ENCODE peak calls at places on chromosomes 11 and 22, in four cellular contexts. S is left lung, U is heart right ventricle, C is heart left ventricle. N is an unnamed sample. For H3K4me1, the result is how much of the 10 kb centered on the place peaks cover.

GRCh38 chr22:23036684-23037428 is 33.5 kb upstream of the GNAZ start:
- ATAC-seq in S (no peak), U (peak), C (peak), N (no peak)

GRCh38 chr11:64906314-64906635 is 10.7 kb downstream of the ATG2A start:
- ATAC-seq in S (no peak), U (no peak), C (no peak), N (no peak)

GRCh38 chr11:1573077-1573846 is 1.2 kb upstream of the DUSP8 start:
- ATAC-seq in S (peak), U (no peak), C (peak), N (no peak)

GRCh38 chr11:12134239-12134590 is 23.8 kb downstream of the MICAL2 start:
- ATAC-seq in S (peak), U (no peak), C (no peak), N (no peak)

GRCh38 chr11:134120921-134121526 is 52.2 kb downstream of the JAM3 start:
- ATAC-seq in S (peak), U (peak), C (peak), N (peak)

GRCh38 chr11:69812256-69812655 is 7.0 kb downstream of the FGF3 start:
- ATAC-seq in S (no peak), U (no peak), C (no peak), N (no peak)

GRCh38 chr22:21759133-21759532 is 23.5 kb upstream of the YPEL1 start:
- ATAC-seq in S (no peak), U (no peak), C (no peak), N (no peak)

GRCh38 chr11:59012942-59013256 is 73.2 kb upstream of the GLYATL1B start:
- ATAC-seq in S (peak), U (no peak), C (no peak), N (no peak)

GRCh38 chr11:12723410-12724297 is 49.4 kb downstream of the TEAD1 start:
- ATAC-seq in S (peak), U (no peak), C (no peak), N (no peak)

GRCh38 chr11:45859661-45860140 is 12.4 kb downstream of the CRY2 start:
- ATAC-seq in S (peak), U (peak), C (peak), N (peak)

GRCh38 chr22:44706488-44706887 is 4.5 kb downstream of the PRR5 start:
- ATAC-seq in S (no peak), U (no peak), C (no peak), N (no peak)
- H3K4me1 ChIP-seq in S (under half), U (under half), C (under half), N (under half)

GRCh38 chr22:37726240-37726887 is 29.5 kb downstream of the TRIOBP start:
- ATAC-seq in S (no peak), U (no peak), C (no peak), N (no peak)
- TF ChIP-seq CTCF in S (no peak), U (peak), C (no peak), N (no peak)

GRCh38 chr11:6481924-6482275 is 599 bp downstream of the TIMM10B start:
- ATAC-seq in S (peak), U (no peak), C (peak), N (no peak)

GRCh38 chr11:6480299-6480914 is 724 bp downstream of the ARFIP2 start:
- ATAC-seq in S (no peak), U (no peak), C (no peak), N (no peak)

GRCh38 chr11:6483015-6483414 is 1.7 kb downstream of the TIMM10B start:
- ATAC-seq in S (no peak), U (no peak), C (no peak), N (no peak)

GRCh38 chr11:6482431-6482830 is 1.1 kb downstream of the TIMM10B start:
- ATAC-seq in S (no peak), U (no peak), C (no peak), N (no peak)

GRCh38 chr11:6481012-6481923 is at the start of the genes ARFIP2 and TIMM10B:
- ATAC-seq in S (peak), U (peak), C (peak), N (peak)
- H3K4me1 ChIP-seq in S (under half), U (under half), C (under half), N (under half)

DNA sequence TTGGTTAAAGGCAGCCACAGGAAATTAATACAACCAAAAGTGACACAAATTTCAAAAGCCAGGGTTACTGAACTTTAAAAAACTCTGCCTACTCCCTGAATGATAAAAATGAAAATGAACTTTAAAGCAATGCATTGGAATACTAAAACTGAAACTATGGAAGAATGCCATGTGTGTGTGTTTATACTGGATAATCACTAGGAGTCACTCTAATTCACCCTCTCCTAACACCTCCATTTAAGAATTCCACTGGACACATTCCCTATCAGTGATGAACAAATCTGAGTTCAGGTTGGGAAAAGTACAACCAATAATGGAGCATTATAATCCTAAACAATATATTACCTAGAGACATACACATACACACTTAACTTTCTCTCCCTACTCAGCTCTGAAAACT is 27.5 kb upstream of the PLAAT3 start:
- ATAC-seq in S (peak), U (no peak), C (no peak), N (no peak)
- TF ChIP-seq CTCF in S (no peak), U (no peak), C (no peak), N (peak)

N was measured in gastroesophageal sphincter.